ENCODE peak calls at places on chromosomes 12 and 14, in six cellular contexts. P, O, R, X, M and K are unnamed samples.

GRCh38 chr12:111170559-111170958 is 198.3 kb downstream of the PHETA1 start:
- DNase-seq in R (no peak), M (no peak), X (no peak), O (no peak), P (no peak), K (peak)

GRCh38 chr14:31770271-31770670 is 209.1 kb downstream of the NUBPL start:
- DNase-seq in P (no peak), R (peak), O (peak), M (no peak), X (no peak), K (no peak)

GRCh38 chr12:42892702-42893101 is 303.2 kb upstream of the PRICKLE1 start:
- DNase-seq in M (no peak), O (no peak), P (no peak), R (no peak), X (no peak), K (no peak)

GRCh38 chr14:43647302-43647701 is 859.8 kb downstream of the FSCB start:
- DNase-seq in R (no peak), P (no peak), O (no peak), X (no peak), M (no peak), K (no peak)

GRCh38 chr12:45730842-45731336 is 1.4 kb downstream of the ARID2 start:
- DNase-seq in R (peak), M (no peak), P (no peak), X (no peak), O (peak), K (no peak)

GRCh38 chr12:128228581-128228980 is 38.4 kb upstream of the TMEM132C start:
- DNase-seq in X (no peak), O (no peak), P (no peak), R (no peak), M (no peak), K (no peak)

GRCh38 chr14:96582641-96582980 is 80.4 kb downstream of the PAPOLA start:
- DNase-seq in X (no peak), R (no peak), P (no peak), O (no peak), M (no peak), K (no peak)

GRCh38 chr12:104886418-104887401 is 71.4 kb downstream of the SLC41A2 start:
- DNase-seq in X (no peak), P (no peak), M (no peak), R (peak), O (peak), K (no peak)

GRCh38 chr12:68534108-68534507 is 76.6 kb upstream of the RAP1B start:
- DNase-seq in M (no peak), O (no peak), P (no peak), X (no peak), R (no peak), K (no peak)

GRCh38 chr14:102512713-102513373 is 3.3 kb upstream of the ANKRD9 start:
- DNase-seq in P (no peak), X (no peak), M (no peak), R (no peak), O (no peak), K (no peak)

GRCh38 chr12:19288161-19288560 is 151.1 kb upstream of the AEBP2 start:
- DNase-seq in X (no peak), R (no peak), P (no peak), O (no peak), M (no peak), K (no peak)

GRCh38 chr14:59566725-59567124 is 9.9 kb downstream of the CCDC175 start:
- DNase-seq in M (no peak), O (no peak), R (no peak), P (no peak), X (no peak), K (no peak)

GRCh38 chr12:48037267-48037915 is 33.1 kb upstream of the COL2A1 start:
- DNase-seq in R (no peak), P (no peak), O (peak), M (no peak), X (no peak), K (no peak)

GRCh38 chr12:76272292-76272691 is 75.9 kb downstream of the BBS10 start:
- DNase-seq in P (no peak), M (no peak), X (no peak), O (no peak), R (no peak), K (no peak)

GRCh38 chr12:100959481-100959880 is 164.9 kb downstream of the ANO4 start:
- DNase-seq in O (peak), X (no peak), P (no peak), R (peak), M (no peak), K (no peak)

GRCh38 chr12:23245186-23245585 is 620.2 kb downstream of the ETNK1 start:
- DNase-seq in P (no peak), O (no peak), M (no peak), X (no peak), R (no peak), K (no peak)

GRCh38 chr14:103543721-103544626 is 15.0 kb downstream of the TRMT61A start:
- DNase-seq in O (peak), R (peak), P (peak), X (no peak), M (no peak), K (peak)

GRCh38 chr14:42532194-42532593 is 925.5 kb downstream of the LRFN5 start:
- DNase-seq in M (no peak), P (no peak), X (no peak), O (no peak), R (no peak), K (no peak)

GRCh38 chr12:30985814-30986452 is 59.4 kb downstream of the TSPAN11 start:
- DNase-seq in P (no peak), M (peak), O (peak), R (peak), X (no peak), K (peak)

GRCh38 chr12:59700145-59700435 is 104.3 kb downstream of the SLC16A7 start:
- DNase-seq in M (no peak), X (no peak), R (no peak), O (no peak), P (no peak), K (no peak)

GRCh38 chr14:105095236-105095805 is 30.1 kb upstream of the GPR132 start:
- DNase-seq in R (no peak), O (no peak), M (no peak), P (no peak), X (no peak), K (no peak)

DNA sequence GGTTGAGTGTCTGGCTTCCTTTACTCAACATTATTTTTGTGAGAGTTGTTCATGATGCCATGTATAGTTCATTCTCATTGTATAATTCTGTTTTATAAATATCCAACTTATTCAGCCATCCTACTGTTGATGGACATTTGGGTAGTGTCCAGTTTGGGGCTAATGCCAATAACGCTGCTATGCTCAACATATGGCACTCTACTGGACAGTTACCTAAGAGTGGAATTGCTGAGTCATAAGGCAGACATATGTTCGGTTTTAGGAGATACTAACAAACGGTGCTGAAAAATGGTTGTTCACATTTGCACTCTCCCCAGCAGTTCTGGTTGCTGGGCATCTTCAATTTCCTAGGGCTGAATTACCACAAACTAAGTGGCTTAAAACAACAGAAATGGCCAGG is 28.7 kb upstream of the P2RX4 start:
- DNase-seq in P (no peak), X (no peak), R (peak), O (peak), M (no peak), K (no peak)
- H3K27ac ChIP-seq in P (no peak), X (no peak), R (no peak), O (no peak), M (no peak), K (no peak)

DNA sequence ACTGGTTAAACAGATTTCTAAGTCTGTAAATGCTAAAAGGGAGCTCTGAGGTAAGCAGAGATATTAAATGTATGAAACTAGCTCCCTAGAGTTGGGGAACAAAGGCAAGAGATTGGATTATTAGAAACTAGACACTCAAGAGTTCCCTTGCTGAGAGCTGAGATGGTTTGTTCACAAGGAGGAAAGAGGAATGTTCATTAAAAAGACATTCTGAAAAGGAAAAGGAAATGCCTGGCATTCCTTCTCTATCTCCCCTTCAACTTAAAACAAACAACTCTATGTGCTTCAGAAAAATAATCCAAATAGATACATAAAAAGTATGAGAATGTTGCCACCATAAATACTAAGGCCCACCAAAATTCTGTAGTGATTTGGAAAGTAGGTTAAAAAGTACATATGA is 73.7 kb downstream of the GALNT4 start:
- DNase-seq in X (no peak), O (peak), P (no peak), M (no peak), R (peak), K (no peak)
- H3K27ac ChIP-seq in X (no peak), O (peak), P (no peak), M (no peak), R (peak), K (no peak)

DNA sequence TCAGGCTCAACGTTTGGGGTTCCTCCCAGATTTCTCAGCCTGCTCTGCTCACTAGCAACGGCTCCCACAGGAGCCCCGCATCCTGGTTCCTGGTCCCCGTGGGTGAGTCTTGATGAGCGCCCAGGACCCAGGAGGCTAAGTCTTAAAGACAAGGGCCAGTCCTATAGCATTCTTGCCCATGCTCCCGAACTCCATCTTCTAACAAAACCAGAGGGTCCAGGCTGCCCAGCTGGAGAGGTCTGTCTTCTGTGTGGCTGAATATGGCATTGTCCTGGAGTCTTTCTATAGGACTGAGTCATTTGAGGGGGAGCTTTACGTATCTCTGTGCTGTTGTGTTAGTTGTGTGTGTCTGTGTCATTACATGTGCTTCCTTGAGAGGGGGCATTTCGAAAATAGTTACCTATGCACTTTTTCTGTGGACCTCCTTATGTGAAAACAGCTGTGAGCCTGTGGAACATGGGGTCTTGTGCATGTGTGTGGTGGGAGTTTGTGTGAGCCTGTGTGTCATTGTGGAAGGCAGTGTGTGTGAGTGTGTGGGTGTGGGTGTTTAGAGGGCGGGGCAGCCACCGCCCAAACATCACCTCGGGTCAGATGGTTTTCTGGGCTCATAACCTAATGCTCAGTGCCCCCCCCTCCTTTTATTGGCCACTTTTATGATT is 9.1 kb upstream of the TBX5 start:
- DNase-seq in R (peak), O (no peak), P (no peak), X (no peak), M (no peak), K (no peak)
- H3K27ac ChIP-seq in R (peak), O (peak), P (no peak), X (no peak), M (no peak), K (no peak)

DNA sequence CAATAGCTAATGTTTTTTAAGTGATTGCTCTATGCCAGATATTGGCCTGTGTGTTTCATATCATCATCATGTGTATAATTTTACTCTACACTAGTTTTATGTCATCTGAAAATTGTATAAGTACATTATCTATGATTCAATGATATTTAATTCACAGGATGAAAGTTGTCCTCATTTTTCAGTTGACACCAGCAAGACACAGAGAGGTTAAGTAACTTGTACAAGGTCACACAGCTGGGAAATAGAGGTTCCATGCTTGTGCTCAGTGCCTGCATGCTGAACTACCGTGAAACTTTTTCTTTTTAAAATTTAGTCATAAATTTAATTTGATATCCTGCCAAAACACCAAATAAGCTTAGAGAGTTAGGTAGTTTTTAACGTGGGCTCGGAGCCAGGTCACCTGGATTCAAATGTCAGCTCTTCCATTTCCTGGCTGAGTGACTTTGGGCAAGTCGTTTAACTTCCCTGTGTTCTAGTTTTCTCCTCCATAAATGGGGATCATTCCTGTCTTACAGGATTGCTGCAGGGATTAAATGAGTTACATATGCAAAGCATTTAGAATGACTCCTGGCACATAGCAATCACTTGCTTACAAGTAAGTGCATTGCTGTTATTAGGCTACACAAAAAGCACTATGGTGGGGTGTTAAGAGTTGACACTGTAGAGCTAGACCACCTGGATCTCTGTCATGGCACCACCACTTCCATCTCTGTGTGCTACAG is 183.9 kb downstream of the ETV6 start:
- DNase-seq in X (no peak), P (no peak), R (no peak), M (no peak), O (no peak), K (no peak)
- H3K27ac ChIP-seq in X (no peak), P (no peak), R (peak), M (peak), O (no peak), K (no peak)

DNA sequence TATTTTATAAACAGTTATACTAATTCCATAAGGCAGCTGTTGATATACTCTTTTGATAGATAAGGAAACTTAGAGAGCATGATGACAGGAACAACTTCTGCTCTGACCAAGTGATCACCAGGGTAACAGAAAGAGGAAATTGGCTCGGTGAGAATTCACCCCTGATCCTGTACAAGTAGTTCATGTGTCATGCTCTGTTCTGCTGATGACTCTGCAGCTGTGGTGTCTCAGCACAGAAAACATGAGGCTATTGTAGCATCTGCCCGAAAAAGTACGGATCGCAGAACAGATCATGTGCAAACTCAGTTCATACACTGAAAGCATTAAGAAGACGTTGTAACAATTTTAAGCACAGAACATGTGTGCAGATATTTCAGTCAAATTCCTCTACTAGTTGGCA is 345.0 kb downstream of the LRIG3 start:
- DNase-seq in P (no peak), M (no peak), O (peak), R (peak), X (no peak), K (no peak)
- H3K27ac ChIP-seq in P (no peak), M (no peak), O (no peak), R (peak), X (no peak), K (no peak)

GRCh38 chr14:89921346-89921745 is 33.2 kb downstream of the EFCAB11 start:
- DNase-seq in X (no peak), R (peak), O (no peak), P (no peak), M (no peak), K (no peak)
- H3K27ac ChIP-seq in X (no peak), R (peak), O (no peak), P (no peak), M (no peak), K (peak)

GRCh38 chr12:14769462-14769836 is 33.8 kb downstream of the WBP11 start:
- DNase-seq in X (no peak), O (peak), R (peak), M (peak), P (peak), K (no peak)
- H3K27ac ChIP-seq in X (peak), O (peak), R (peak), M (peak), P (peak), K (peak)

GRCh38 chr14:71361335-71361734 is 454.1 kb downstream of the PCNX1 start:
- DNase-seq in P (no peak), O (peak), R (peak), X (no peak), M (no peak), K (no peak)
- H3K27ac ChIP-seq in P (no peak), O (no peak), R (no peak), X (no peak), M (no peak), K (no peak)